ENCODE peak calls at places on chromosomes 5 and 9, in ten cellular contexts. K is breast epithelium, H is upper lobe of left lung, A is prostate gland, Y is SK-N-SH, E is H1, Q is suprapubic skin, U is GM12878, M is SK-N-MC, T is sigmoid colon. S is an unnamed sample. For H3K36me3, the result is how much of the 10 kb centered on the place peaks cover.

GRCh38 chr9:3332802-3333201 is 193.0 kb downstream of the RFX3 start:
- DNase-seq in Q (no peak), M (no peak), H (no peak), E (no peak), U (no peak), K (no peak), A (no peak), T (no peak), Y (no peak), S (no peak)

GRCh38 chr5:142290574-142291299 is 34.1 kb downstream of the SPRY4 start:
- DNase-seq in E (no peak), U (no peak), H (no peak), T (no peak), Q (no peak), A (peak), M (peak), Y (peak), K (no peak), S (no peak)

GRCh38 chr9:31034311-31034710 is 1350.1 kb upstream of the ACO1 start:
- DNase-seq in M (no peak), U (no peak), T (no peak), Y (peak), A (no peak), Q (no peak), E (no peak), K (no peak), H (no peak), S (no peak)

GRCh38 chr5:9596833-9597232 is 33.3 kb downstream of the TAS2R1 start:
- DNase-seq in Y (peak), Q (no peak), K (no peak), E (no peak), U (no peak), T (no peak), H (no peak), M (no peak), A (no peak), S (no peak)

GRCh38 chr5:124871299-124871698 is 124.9 kb upstream of the ZNF608 start:
- DNase-seq in E (no peak), A (no peak), Q (no peak), U (no peak), K (no peak), T (no peak), Y (no peak), M (no peak), H (no peak), S (no peak)

GRCh38 chr5:159102294-159102934 is 2.7 kb upstream of the EBF1 start:
- DNase-seq in M (no peak), A (no peak), H (no peak), T (no peak), E (no peak), U (no peak), Y (no peak), K (no peak), Q (no peak), S (no peak)

GRCh38 chr9:134663084-134663483 is 21.5 kb downstream of the COL5A1 start:
- DNase-seq in E (no peak), U (no peak), Y (no peak), K (no peak), M (no peak), T (peak), H (no peak), Q (peak), A (no peak), S (no peak)

GRCh38 chr5:120447706-120448239 is 16.3 kb upstream of the PRR16 start:
- DNase-seq in E (no peak), Y (peak), U (no peak), K (no peak), M (no peak), A (no peak), T (no peak), Q (no peak), H (no peak), S (no peak)

GRCh38 chr5:74822288-74822687 is 43.9 kb downstream of the FAM169A start:
- DNase-seq in M (no peak), A (no peak), T (no peak), E (no peak), H (no peak), Q (no peak), U (no peak), K (no peak), Y (no peak), S (no peak)

GRCh38 chr5:173759696-173760095 is 128.5 kb upstream of the CPEB4 start:
- DNase-seq in E (no peak), M (no peak), T (no peak), Q (no peak), U (no peak), K (no peak), Y (no peak), A (no peak), H (no peak), S (no peak)

GRCh38 chr5:61964199-61964598 is 341.8 kb upstream of the KIF2A start:
- DNase-seq in M (no peak), U (no peak), T (no peak), Y (no peak), Q (no peak), A (no peak), H (no peak), E (no peak), K (no peak), S (no peak)

GRCh38 chr5:123170816-123171345 is 81.8 kb downstream of the PRDM6 start:
- DNase-seq in E (no peak), M (no peak), K (no peak), A (no peak), T (no peak), U (no peak), Y (peak), Q (no peak), H (no peak), S (no peak)

GRCh38 chr5:41636605-41637004 is 126.2 kb upstream of the PLCXD3 start:
- DNase-seq in K (no peak), Q (no peak), M (peak), T (no peak), Y (peak), H (no peak), U (no peak), E (peak), A (no peak), S (no peak)

GRCh38 chr5:104947061-104947460 is 1384.5 kb upstream of the NUDT12 start:
- DNase-seq in Q (no peak), A (no peak), T (no peak), K (no peak), H (no peak), M (no peak), E (no peak), U (no peak), Y (no peak), S (no peak)

GRCh38 chr5:137638841-137639240 is 97.0 kb downstream of the KLHL3 start:
- DNase-seq in A (no peak), T (no peak), E (no peak), Q (no peak), M (no peak), K (no peak), Y (no peak), U (no peak), H (peak), S (no peak)

GRCh38 chr5:3124410-3124809 is 372.9 kb upstream of the IRX2 start:
- DNase-seq in A (no peak), K (no peak), U (no peak), Y (no peak), T (no peak), E (no peak), H (no peak), Q (no peak), M (no peak), S (no peak)

GRCh38 chr9:87594218-87594617 is 96.6 kb downstream of the DAPK1 start:
- DNase-seq in H (no peak), Q (no peak), M (no peak), E (no peak), U (no peak), A (no peak), Y (no peak), T (no peak), K (no peak), S (no peak)

GRCh38 chr9:129607026-129607397 is 13.9 kb downstream of the C9orf50 start:
- DNase-seq in A (no peak), E (no peak), U (no peak), M (no peak), K (no peak), Q (no peak), Y (no peak), T (no peak), H (no peak), S (no peak)

GRCh38 chr9:114722363-114722695 is 40.3 kb upstream of the TEX48 start:
- DNase-seq in A (no peak), Q (no peak), U (no peak), H (no peak), M (no peak), K (no peak), Y (no peak), T (no peak), E (no peak), S (no peak)

GRCh38 chr5:149320791-149321330 is 24.4 kb upstream of the GRPEL2 start:
- DNase-seq in U (no peak), E (no peak), Y (peak), A (peak), H (no peak), K (peak), M (peak), T (peak), Q (no peak), S (no peak)

GRCh38 chr9:38388283-38389223 is 3.9 kb upstream of the ALDH1B1 start:
- DNase-seq in H (no peak), T (peak), A (no peak), K (peak), M (no peak), U (no peak), E (no peak), Q (peak), Y (no peak), S (no peak)

GRCh38 chr5:130678637-130679036 is 486.4 kb downstream of the HINT1 start:
- DNase-seq in M (no peak), U (no peak), T (no peak), E (no peak), A (no peak), Y (no peak), H (no peak), K (no peak), Q (no peak), S (no peak)

GRCh38 chr5:101904736-101905135 is 391.3 kb downstream of the SLCO4C1 start:
- DNase-seq in K (no peak), M (no peak), E (no peak), T (no peak), Q (no peak), U (no peak), H (no peak), A (no peak), Y (no peak), S (no peak)

GRCh38 chr9:33943389-33943788 is 105.3 kb downstream of the UBAP2 start:
- DNase-seq in U (no peak), M (no peak), Q (no peak), A (no peak), Y (no peak), T (no peak), K (no peak), H (no peak), E (no peak), S (no peak)

GRCh38 chr5:1640276-1640898 is 116.6 kb upstream of the LPCAT1 start:
- DNase-seq in M (no peak), Q (peak), E (no peak), T (peak), A (no peak), K (no peak), U (no peak), Y (no peak), H (peak), S (no peak)

GRCh38 chr9:125890793-125891192 is 143.6 kb downstream of the PBX3 start:
- DNase-seq in E (no peak), K (no peak), Q (no peak), Y (peak), H (no peak), U (no peak), A (no peak), M (no peak), T (no peak), S (no peak)

GRCh38 chr9:16262467-16263261 is 607.8 kb downstream of the BNC2 start:
- DNase-seq in K (no peak), E (no peak), T (no peak), U (no peak), M (no peak), Q (no peak), H (no peak), Y (no peak), A (peak), S (no peak)

GRCh38 chr5:145943674-145944121 is 7.3 kb downstream of the SH3RF2 start:
- DNase-seq in E (no peak), Q (no peak), Y (no peak), A (no peak), U (no peak), M (no peak), H (no peak), T (no peak), K (peak), S (no peak)

GRCh38 chr5:173613433-173614144 is 2.9 kb downstream of the BOD1 start:
- DNase-seq in A (no peak), U (no peak), Y (no peak), Q (no peak), E (no peak), T (no peak), M (no peak), K (no peak), H (no peak), S (no peak)

DNA sequence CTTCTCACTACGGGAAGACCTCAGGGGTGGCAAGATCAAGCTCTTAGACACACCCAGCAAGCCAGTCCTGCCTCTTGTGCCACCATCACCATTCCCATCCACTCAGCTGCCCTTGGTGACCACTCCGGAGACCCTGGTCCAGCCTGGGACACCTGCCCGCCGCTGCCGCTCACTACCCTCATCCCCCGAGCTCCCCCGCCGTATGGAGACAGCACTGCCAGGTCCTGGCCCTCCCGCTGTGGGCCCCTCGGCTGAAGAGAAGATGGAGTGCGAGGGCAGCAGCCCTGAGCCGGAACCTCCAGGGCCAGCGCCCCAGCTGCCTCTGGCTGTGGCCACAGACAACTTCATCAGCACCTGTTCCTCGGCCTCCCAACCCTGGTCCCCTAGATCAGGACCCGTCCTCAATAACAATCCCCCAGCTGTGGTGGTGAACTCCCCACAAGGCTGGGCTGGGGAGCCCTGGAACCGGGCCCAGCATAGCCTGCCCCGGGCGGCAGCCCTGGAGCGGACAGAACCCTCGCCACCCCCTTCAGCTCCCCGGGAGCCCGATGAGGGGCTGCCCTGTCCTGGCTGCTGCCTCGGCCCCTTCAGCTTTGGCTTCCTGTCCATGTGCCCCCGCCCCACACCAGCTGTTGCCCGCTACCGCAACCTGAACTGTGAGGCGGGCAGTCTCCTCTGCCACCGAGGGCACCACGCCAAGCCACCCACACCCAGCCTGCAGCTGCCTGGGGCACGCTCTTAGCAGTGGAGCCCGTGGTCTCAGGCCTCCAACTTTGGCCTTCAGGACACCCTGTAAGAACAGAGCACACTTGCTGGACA is 4.1 kb downstream of the TESK1 start:
- DNase-seq in H (peak), T (peak), A (no peak), U (no peak), Q (no peak), M (no peak), K (no peak), Y (no peak), E (no peak), S (no peak)
- H3K36me3 ChIP-seq in H (under half), T (under half), A (under half), U (under half), Q (under half), M (under half), K (under half), Y (under half), E (under half), S (under half)

DNA sequence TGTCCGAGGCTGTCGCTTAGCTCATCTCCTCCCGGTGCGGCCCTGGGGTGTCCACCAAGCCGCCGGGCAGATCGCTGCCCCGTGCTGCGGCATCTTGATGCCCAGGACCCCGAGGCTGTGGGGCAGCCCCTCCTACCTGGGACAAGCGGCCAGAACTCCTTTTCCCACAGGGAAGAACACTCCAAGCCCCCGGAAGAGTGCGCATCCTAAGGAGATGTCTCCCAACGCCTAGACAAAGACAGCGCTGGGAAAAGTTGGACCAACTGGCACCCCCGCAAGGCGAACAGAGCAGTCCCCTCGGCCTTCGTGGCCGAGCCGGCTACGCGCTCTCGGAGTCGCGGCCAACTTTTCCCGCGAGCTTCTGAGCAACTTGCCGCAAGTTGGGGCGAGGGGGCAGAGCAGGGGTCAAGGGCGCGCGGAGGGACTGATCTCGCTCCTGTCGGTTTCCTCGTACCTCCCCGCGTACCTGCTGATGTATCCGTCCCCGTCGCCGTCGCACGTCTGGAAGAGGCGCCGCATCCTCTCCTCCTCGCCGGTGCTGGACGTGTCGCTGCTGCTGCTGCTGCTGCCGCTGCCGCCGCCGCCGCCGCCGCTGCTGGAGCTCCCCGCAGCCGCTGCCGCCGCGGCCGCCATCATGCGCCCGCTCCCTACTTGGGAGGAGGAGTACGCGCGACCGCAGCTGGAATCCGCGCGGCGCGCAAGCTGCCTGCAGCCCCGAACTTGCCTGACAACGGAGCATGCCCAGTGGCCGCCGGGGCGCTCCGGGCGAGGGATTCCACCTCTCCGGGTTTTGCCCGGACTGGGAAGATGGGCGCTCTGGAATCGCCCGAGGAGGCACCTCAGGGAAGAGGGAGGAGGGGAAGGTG is at the start of gene MCC:
- DNase-seq in A (peak), H (peak), T (peak), U (no peak), Y (peak), K (peak), M (peak), Q (peak), E (peak), S (no peak)
- TF ChIP-seq POLR2AphosphoS5 in A (peak), H (no peak), T (peak), U (no peak), Y (no peak), K (no peak), M (peak), Q (no peak), E (no peak), S (no peak)

GRCh38 chr9:94554078-94554438 is 825 bp upstream of the PCAT7 start:
- DNase-seq in Y (no peak), Q (no peak), M (no peak), A (no peak), E (no peak), U (no peak), H (peak), T (no peak), K (no peak), S (no peak)
- H3K4me3 ChIP-seq in Y (no peak), Q (no peak), M (peak), A (no peak), E (peak), U (no peak), H (peak), T (no peak), K (no peak), S (peak)

GRCh38 chr5:17219431-17219830 is 2.0 kb downstream of the BASP1 start:
- DNase-seq in H (no peak), A (no peak), E (no peak), M (no peak), T (no peak), U (no peak), Q (no peak), K (no peak), Y (no peak), S (no peak)
- H3K36me3 ChIP-seq in H (under half), A (under half), E (under half), M (half or more), T (under half), U (under half), Q (under half), K (under half), Y (under half), S (under half)

GRCh38 chr9:109894921-109895758 is 115.1 kb downstream of the PALM2AKAP2 start:
- DNase-seq in T (no peak), A (no peak), H (no peak), Y (no peak), E (no peak), U (peak), Q (no peak), K (no peak), M (no peak), S (no peak)
- TF ChIP-seq POLR2AphosphoS5 in T (peak), A (no peak), H (no peak), Y (no peak), E (no peak), U (no peak), Q (no peak), K (no peak), M (no peak), S (no peak)